ENCODE peak calls at places on chromosomes 13 and 19, in five cellular contexts. I is effector CD4-positive, alpha-beta T cell; C is right lobe of liver; S is activated CD4-positive, CD25-positive, alpha-beta regulatory T cell treated with anti-CD3 and anti-CD28 coated beads, Interleukin-2, amount 50 U/mL, for 72 hours; P is cardiac muscle cell. A is an unnamed sample.
A peak's percentile ranks its signal among the peaks of the same experiment; 100 is the strongest.

GRCh38 chr19:17482877-17483604 is 12.7 kb downstream of the SLC27A1 start:
- DNase-seq in C (no peak), P (no peak), S (no peak), I (no peak), A (no peak)

GRCh38 chr13:30334663-30335386 is 27.5 kb upstream of the KATNAL1 start:
- DNase-seq in C (peak; percentile 66), I (peak; percentile 7), S (no peak), P (peak; percentile 45), A (no peak)

GRCh38 chr19:3211191-3211590 is 13.3 kb upstream of the CELF5 start:
- DNase-seq in I (no peak), S (no peak), C (no peak), P (no peak), A (no peak)

GRCh38 chr13:102312841-102313240 is 89.0 kb downstream of the FGF14 start:
- DNase-seq in C (no peak), S (no peak), P (no peak), I (no peak), A (no peak)

GRCh38 chr13:47250141-47250540 is 353.3 kb upstream of the HTR2A start:
- DNase-seq in P (peak; percentile 85), S (no peak), I (no peak), C (no peak), A (peak; percentile 56)

GRCh38 chr19:47111081-47111589 is 2.4 kb downstream of the ZC3H4 start:
- DNase-seq in S (peak; percentile 60), I (peak; percentile 32), C (peak; percentile 43), P (no peak), A (no peak)

GRCh38 chr19:45528744-45529453 is 21.6 kb downstream of the VASP start:
- DNase-seq in P (peak; percentile 43), C (no peak), S (no peak), I (no peak), A (peak; percentile 24)

GRCh38 chr19:47523473-47523872 is 8.6 kb upstream of the NAPA start:
- DNase-seq in C (no peak), S (no peak), I (no peak), P (no peak), A (no peak)

GRCh38 chr19:34173145-34173956 is 1.0 kb downstream of the LSM14A start:
- DNase-seq in S (peak; percentile 41), P (peak; percentile 61), C (peak; percentile 56), I (no peak), A (peak; percentile 19)

GRCh38 chr19:47765522-47766358 is 12.8 kb upstream of the SELENOW start:
- DNase-seq in C (peak; percentile 69), P (peak; percentile 72), S (no peak), I (peak; percentile 34), A (peak; percentile 70)

GRCh38 chr13:112054616-112055015 is 12.3 kb upstream of the SOX1 start:
- DNase-seq in P (no peak), I (no peak), S (no peak), C (no peak), A (no peak)

GRCh38 chr19:10106100-10106936 is at the start of gene PPAN:
- DNase-seq in P (peak; percentile 99), I (peak; percentile 97), C (peak; percentile 98), S (peak; percentile 96), A (peak; percentile 100)

A was measured in AG08395.